ENCODE peak calls at places on chromosomes 5 and 9, in five cellular contexts. One of them, this sample, is unnamed.

GRCh38 chr5:67160985-67161384 is 35.6 kb downstream of the CD180 start:
- DNase-seq in transverse colon: no peak
- DNase-seq in heart left ventricle: no peak
- DNase-seq in neural progenitor cell: no peak
- DNase-seq in effector memory CD4-positive, alpha-beta T cell: peak
- DNase-seq in this sample: no peak

GRCh38 chr5:63128018-63128417 is 549.4 kb downstream of the LRRC70 start:
- DNase-seq in heart left ventricle: no peak
- DNase-seq in effector memory CD4-positive, alpha-beta T cell: no peak
- DNase-seq in neural progenitor cell: no peak
- DNase-seq in transverse colon: no peak
- DNase-seq in this sample: no peak

GRCh38 chr9:21443849-21444625 is 3.8 kb downstream of the IFNA1 start:
- DNase-seq in heart left ventricle: no peak
- DNase-seq in transverse colon: no peak
- DNase-seq in neural progenitor cell: no peak
- DNase-seq in effector memory CD4-positive, alpha-beta T cell: peak
- DNase-seq in this sample: no peak

GRCh38 chr5:111748304-111748763 is 8.7 kb downstream of the NREP start:
- DNase-seq in heart left ventricle: no peak
- DNase-seq in transverse colon: no peak
- DNase-seq in effector memory CD4-positive, alpha-beta T cell: no peak
- DNase-seq in neural progenitor cell: no peak
- DNase-seq in this sample: no peak

GRCh38 chr5:159001247-159001646 is 98.5 kb downstream of the EBF1 start:
- DNase-seq in heart left ventricle: no peak
- DNase-seq in transverse colon: no peak
- DNase-seq in neural progenitor cell: no peak
- DNase-seq in effector memory CD4-positive, alpha-beta T cell: no peak
- DNase-seq in this sample: no peak

GRCh38 chr5:122164070-122164435 is 34.7 kb downstream of the ZNF474 start:
- DNase-seq in heart left ventricle: no peak
- DNase-seq in transverse colon: no peak
- DNase-seq in neural progenitor cell: no peak
- DNase-seq in effector memory CD4-positive, alpha-beta T cell: no peak
- DNase-seq in this sample: no peak

GRCh38 chr5:135231289-135231688 is 167.7 kb downstream of the MACROH2A1 start:
- DNase-seq in heart left ventricle: no peak
- DNase-seq in effector memory CD4-positive, alpha-beta T cell: no peak
- DNase-seq in transverse colon: no peak
- DNase-seq in neural progenitor cell: no peak
- DNase-seq in this sample: no peak

GRCh38 chr5:5886353-5886752 is 463.9 kb downstream of the ICE1 start:
- DNase-seq in effector memory CD4-positive, alpha-beta T cell: no peak
- DNase-seq in heart left ventricle: no peak
- DNase-seq in transverse colon: no peak
- DNase-seq in neural progenitor cell: no peak
- DNase-seq in this sample: no peak

GRCh38 chr5:1362242-1363015 is 17.5 kb upstream of the CLPTM1L start:
- DNase-seq in transverse colon: no peak
- DNase-seq in effector memory CD4-positive, alpha-beta T cell: no peak
- DNase-seq in heart left ventricle: no peak
- DNase-seq in neural progenitor cell: no peak
- DNase-seq in this sample: no peak

GRCh38 chr5:143652104-143652700 is 159.8 kb upstream of the HMHB1 start:
- DNase-seq in effector memory CD4-positive, alpha-beta T cell: no peak
- DNase-seq in heart left ventricle: no peak
- DNase-seq in neural progenitor cell: no peak
- DNase-seq in transverse colon: no peak
- DNase-seq in this sample: no peak

GRCh38 chr9:137639303-137640051 is 20.7 kb downstream of the EHMT1 start:
- DNase-seq in heart left ventricle: no peak
- DNase-seq in effector memory CD4-positive, alpha-beta T cell: no peak
- DNase-seq in neural progenitor cell: no peak
- DNase-seq in transverse colon: no peak
- DNase-seq in this sample: no peak

GRCh38 chr5:162187371-162187770 is 119.8 kb downstream of the GABRG2 start:
- DNase-seq in effector memory CD4-positive, alpha-beta T cell: no peak
- DNase-seq in transverse colon: no peak
- DNase-seq in heart left ventricle: no peak
- DNase-seq in neural progenitor cell: no peak
- DNase-seq in this sample: no peak

GRCh38 chr9:137502008-137502913 is 43.1 kb upstream of the NSMF start:
- DNase-seq in transverse colon: no peak
- DNase-seq in neural progenitor cell: peak
- DNase-seq in heart left ventricle: peak
- DNase-seq in effector memory CD4-positive, alpha-beta T cell: no peak
- DNase-seq in this sample: no peak

GRCh38 chr9:134477927-134478326 is 151.7 kb downstream of the RXRA start:
- DNase-seq in heart left ventricle: peak
- DNase-seq in neural progenitor cell: no peak
- DNase-seq in effector memory CD4-positive, alpha-beta T cell: no peak
- DNase-seq in transverse colon: no peak
- DNase-seq in this sample: no peak

GRCh38 chr5:1797109-1797800 is 2.4 kb downstream of the MRPL36 start:
- DNase-seq in effector memory CD4-positive, alpha-beta T cell: no peak
- DNase-seq in heart left ventricle: no peak
- DNase-seq in transverse colon: no peak
- DNase-seq in neural progenitor cell: no peak
- DNase-seq in this sample: no peak

GRCh38 chr9:99905833-99906402 is 536 bp upstream of the STX17 start:
- DNase-seq in neural progenitor cell: no peak
- DNase-seq in transverse colon: peak
- DNase-seq in heart left ventricle: no peak
- DNase-seq in effector memory CD4-positive, alpha-beta T cell: no peak
- DNase-seq in this sample: no peak

GRCh38 chr9:129702563-129702962 is 37.1 kb downstream of the PRRX2 start:
- DNase-seq in neural progenitor cell: no peak
- DNase-seq in effector memory CD4-positive, alpha-beta T cell: no peak
- DNase-seq in heart left ventricle: no peak
- DNase-seq in transverse colon: peak
- DNase-seq in this sample: no peak

GRCh38 chr5:102719886-102720285 is 35.2 kb upstream of the PAM start:
- DNase-seq in transverse colon: no peak
- DNase-seq in effector memory CD4-positive, alpha-beta T cell: no peak
- DNase-seq in heart left ventricle: no peak
- DNase-seq in neural progenitor cell: no peak
- DNase-seq in this sample: no peak

GRCh38 chr5:60248900-60249299 is 355.4 kb upstream of the PDE4D start:
- DNase-seq in heart left ventricle: peak
- DNase-seq in neural progenitor cell: no peak
- DNase-seq in transverse colon: no peak
- DNase-seq in effector memory CD4-positive, alpha-beta T cell: no peak
- DNase-seq in this sample: no peak

GRCh38 chr9:119280740-119281485 is 88.3 kb downstream of the BRINP1 start:
- DNase-seq in heart left ventricle: no peak
- DNase-seq in transverse colon: no peak
- DNase-seq in neural progenitor cell: no peak
- DNase-seq in effector memory CD4-positive, alpha-beta T cell: no peak
- DNase-seq in this sample: no peak

GRCh38 chr9:6925841-6926240 is 168.1 kb downstream of the KDM4C start:
- DNase-seq in effector memory CD4-positive, alpha-beta T cell: no peak
- DNase-seq in transverse colon: no peak
- DNase-seq in heart left ventricle: no peak
- DNase-seq in neural progenitor cell: peak
- DNase-seq in this sample: no peak

GRCh38 chr9:91530829-91531228 is 107.2 kb upstream of the NFIL3 start:
- DNase-seq in transverse colon: no peak
- DNase-seq in neural progenitor cell: no peak
- DNase-seq in effector memory CD4-positive, alpha-beta T cell: no peak
- DNase-seq in heart left ventricle: no peak
- DNase-seq in this sample: no peak

GRCh38 chr5:61333351-61334223 is 1.5 kb downstream of the ZSWIM6 start:
- DNase-seq in neural progenitor cell: peak
- DNase-seq in effector memory CD4-positive, alpha-beta T cell: peak
- DNase-seq in heart left ventricle: peak
- DNase-seq in transverse colon: peak
- DNase-seq in this sample: no peak

GRCh38 chr5:38473008-38473407 is 83.4 kb downstream of the LIFR start:
- DNase-seq in effector memory CD4-positive, alpha-beta T cell: no peak
- DNase-seq in transverse colon: no peak
- DNase-seq in heart left ventricle: peak
- DNase-seq in neural progenitor cell: no peak
- DNase-seq in this sample: no peak

GRCh38 chr5:177507596-177508216 is 1.9 kb downstream of the DOK3 start:
- DNase-seq in heart left ventricle: no peak
- DNase-seq in neural progenitor cell: no peak
- DNase-seq in transverse colon: no peak
- DNase-seq in effector memory CD4-positive, alpha-beta T cell: no peak
- DNase-seq in this sample: no peak

GRCh38 chr5:8844206-8844605 is 701.7 kb downstream of the SEMA5A start:
- DNase-seq in heart left ventricle: no peak
- DNase-seq in neural progenitor cell: no peak
- DNase-seq in transverse colon: no peak
- DNase-seq in effector memory CD4-positive, alpha-beta T cell: no peak
- DNase-seq in this sample: no peak

GRCh38 chr5:153659337-153659736 is 168.9 kb downstream of the GRIA1 start:
- DNase-seq in heart left ventricle: no peak
- DNase-seq in neural progenitor cell: no peak
- DNase-seq in transverse colon: no peak
- DNase-seq in effector memory CD4-positive, alpha-beta T cell: no peak
- DNase-seq in this sample: no peak

DNA sequence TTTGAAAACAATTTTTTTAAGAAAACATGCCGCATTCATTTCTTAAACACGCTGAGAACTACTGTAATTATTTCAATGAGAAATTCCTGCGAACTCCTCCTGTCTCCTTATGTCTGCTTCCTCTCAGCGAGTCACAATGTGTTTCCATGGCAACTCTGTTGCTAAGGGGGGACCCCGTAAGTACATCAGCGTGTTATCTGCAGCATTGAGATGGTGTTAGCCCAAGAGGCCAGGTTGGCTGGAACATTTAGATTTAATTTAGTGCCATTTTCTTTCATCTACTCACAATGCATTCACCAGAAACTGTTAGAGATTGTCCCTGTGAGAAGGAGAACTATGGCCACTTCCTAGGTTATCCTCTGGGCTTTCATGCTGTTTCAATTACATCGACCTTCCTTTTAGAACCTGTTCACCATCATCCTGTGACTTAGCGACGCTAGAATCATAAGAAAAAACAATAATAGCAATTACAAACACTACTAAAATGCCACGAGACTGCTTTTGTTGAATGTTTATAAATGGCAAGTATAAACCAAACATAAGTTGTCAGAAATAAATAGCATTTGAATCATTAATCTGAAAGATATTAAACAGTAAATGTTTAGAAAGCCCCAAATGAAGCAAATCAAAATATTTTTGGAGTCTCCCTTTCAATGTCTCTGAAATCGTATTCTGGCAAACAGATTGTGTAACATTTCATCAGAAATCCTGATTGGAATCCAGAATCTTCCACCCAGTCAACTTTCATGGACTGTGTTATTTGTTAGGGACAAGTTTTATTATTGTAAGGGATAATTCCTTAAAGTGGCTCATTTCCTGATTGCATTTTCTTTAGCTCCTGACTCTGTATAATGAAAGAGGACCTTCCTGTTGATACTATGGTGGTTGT is 39.7 kb upstream of the SHC3 start:
- DNase-seq in neural progenitor cell: peak
- DNase-seq in effector memory CD4-positive, alpha-beta T cell: no peak
- DNase-seq in heart left ventricle: no peak
- DNase-seq in transverse colon: no peak
- DNase-seq in this sample: no peak
- H3K4me3 ChIP-seq in neural progenitor cell: no peak
- H3K4me3 ChIP-seq in effector memory CD4-positive, alpha-beta T cell: no peak
- H3K4me3 ChIP-seq in heart left ventricle: no peak
- H3K4me3 ChIP-seq in transverse colon: no peak
- H3K4me3 ChIP-seq in this sample: no peak

GRCh38 chr9:2599896-2600295 is 21.7 kb upstream of the VLDLR start:
- DNase-seq in transverse colon: no peak
- DNase-seq in neural progenitor cell: no peak
- DNase-seq in heart left ventricle: no peak
- DNase-seq in effector memory CD4-positive, alpha-beta T cell: no peak
- DNase-seq in this sample: no peak

GRCh38 chr9:2602704-2603116 is 18.9 kb upstream of the VLDLR start:
- DNase-seq in transverse colon: no peak
- DNase-seq in effector memory CD4-positive, alpha-beta T cell: no peak
- DNase-seq in neural progenitor cell: no peak
- DNase-seq in heart left ventricle: no peak
- DNase-seq in this sample: no peak

GRCh38 chr9:2601785-2602378 is 19.7 kb upstream of the VLDLR start:
- DNase-seq in transverse colon: no peak
- DNase-seq in effector memory CD4-positive, alpha-beta T cell: no peak
- DNase-seq in neural progenitor cell: no peak
- DNase-seq in heart left ventricle: no peak
- DNase-seq in this sample: no peak

GRCh38 chr9:2597483-2597882 is 24.1 kb upstream of the VLDLR start:
- DNase-seq in heart left ventricle: no peak
- DNase-seq in neural progenitor cell: no peak
- DNase-seq in transverse colon: no peak
- DNase-seq in effector memory CD4-positive, alpha-beta T cell: no peak
- DNase-seq in this sample: no peak

GRCh38 chr9:2600307-2600706 is 21.3 kb upstream of the VLDLR start:
- DNase-seq in neural progenitor cell: no peak
- DNase-seq in transverse colon: no peak
- DNase-seq in effector memory CD4-positive, alpha-beta T cell: no peak
- DNase-seq in heart left ventricle: no peak
- DNase-seq in this sample: no peak
- H3K4me3 ChIP-seq in neural progenitor cell: no peak
- H3K4me3 ChIP-seq in transverse colon: no peak
- H3K4me3 ChIP-seq in effector memory CD4-positive, alpha-beta T cell: no peak
- H3K4me3 ChIP-seq in heart left ventricle: no peak
- H3K4me3 ChIP-seq in this sample: no peak

GRCh38 chr5:96790851-96791513 is 16.8 kb downstream of the ERAP1 start:
- DNase-seq in heart left ventricle: no peak
- DNase-seq in transverse colon: no peak
- DNase-seq in effector memory CD4-positive, alpha-beta T cell: no peak
- DNase-seq in neural progenitor cell: peak
- DNase-seq in this sample: no peak
- H3K4me3 ChIP-seq in heart left ventricle: no peak
- H3K4me3 ChIP-seq in transverse colon: no peak
- H3K4me3 ChIP-seq in effector memory CD4-positive, alpha-beta T cell: no peak
- H3K4me3 ChIP-seq in neural progenitor cell: no peak
- H3K4me3 ChIP-seq in this sample: no peak

GRCh38 chr9:121658166-121658565 is 6.7 kb downstream of the DAB2IP start:
- DNase-seq in neural progenitor cell: no peak
- DNase-seq in heart left ventricle: peak
- DNase-seq in transverse colon: no peak
- DNase-seq in effector memory CD4-positive, alpha-beta T cell: no peak
- DNase-seq in this sample: no peak
- H3K4me3 ChIP-seq in neural progenitor cell: no peak
- H3K4me3 ChIP-seq in heart left ventricle: no peak
- H3K4me3 ChIP-seq in transverse colon: no peak
- H3K4me3 ChIP-seq in effector memory CD4-positive, alpha-beta T cell: no peak
- H3K4me3 ChIP-seq in this sample: no peak

GRCh38 chr5:124743534-124744169 is 2.8 kb downstream of the ZNF608 start:
- DNase-seq in effector memory CD4-positive, alpha-beta T cell: no peak
- DNase-seq in transverse colon: peak
- DNase-seq in neural progenitor cell: peak
- DNase-seq in heart left ventricle: no peak
- DNase-seq in this sample: no peak
- H3K4me3 ChIP-seq in effector memory CD4-positive, alpha-beta T cell: no peak
- H3K4me3 ChIP-seq in transverse colon: peak
- H3K4me3 ChIP-seq in neural progenitor cell: peak
- H3K4me3 ChIP-seq in heart left ventricle: peak
- H3K4me3 ChIP-seq in this sample: peak